ENCODE peak calls at places on chromosomes 2 and 18, in seven cellular contexts. L is activated gamma-delta T cell; M is activated CD4-positive, alpha-beta T cell treated with anti-CD3 and anti-CD28 coated beads, Interleukin-2, amount 50 U/mL, for 24 hours; V is activated T-cell treated with anti-CD3 and anti-CD28 coated beads for 1 hour; G is AG20443; A is A549; D is M059J. S is an unnamed sample.

GRCh38 chr2:182530636-182531035 is 103.8 kb upstream of the PDE1A start:
- DNase-seq in V (no peak), G (no peak), D (no peak), M (no peak), A (no peak), L (no peak), S (no peak)

GRCh38 chr2:16482485-16482884 is 183.1 kb downstream of the CYRIA start:
- DNase-seq in D (no peak), M (no peak), L (no peak), G (no peak), V (no peak), A (no peak), S (no peak)

GRCh38 chr18:36297419-36298112 is at the start of gene FHOD3:
- DNase-seq in M (no peak), L (no peak), G (peak; percentile 94), A (peak; percentile 26), V (no peak), D (peak; percentile 77), S (peak; percentile 87)

GRCh38 chr2:219627105-219628100 is at the start of gene SLC4A3:
- DNase-seq in A (no peak), M (no peak), G (peak; percentile 89), L (no peak), V (no peak), D (peak; percentile 27), S (peak; percentile 58)

GRCh38 chr2:153487482-153487881 is 8.9 kb upstream of the RPRM start:
- DNase-seq in V (no peak), D (no peak), G (no peak), A (no peak), M (no peak), L (no peak), S (no peak)

GRCh38 chr18:12326711-12327460 is 18.8 kb downstream of the TUBB6 start:
- DNase-seq in M (no peak), V (no peak), L (no peak), A (no peak), G (no peak), D (no peak), S (no peak)

GRCh38 chr2:218828477-218828778 is 3.2 kb downstream of the PRKAG3 start:
- DNase-seq in A (no peak), V (no peak), L (no peak), D (no peak), M (no peak), G (peak; percentile 6), S (no peak)

GRCh38 chr2:73916666-73917065 is 10.0 kb upstream of the DGUOK start:
- DNase-seq in M (no peak), G (no peak), V (no peak), L (no peak), A (no peak), D (no peak), S (no peak)

GRCh38 chr18:67514901-67515540 is 1.5 kb downstream of the DSEL start:
- DNase-seq in A (no peak), V (no peak), G (no peak), M (no peak), D (no peak), L (no peak), S (peak; percentile 41)

GRCh38 chr2:74585406-74586182 is 31.1 kb downstream of the DOK1 start:
- DNase-seq in L (no peak), G (peak; percentile 26), A (no peak), D (no peak), M (no peak), V (peak; percentile 5), S (peak; percentile 23)